ENCODE peak calls at places on chromosomes 6 and 20, in ten cellular contexts. Z is body of pancreas, H is upper lobe of right lung, M is hepatocyte, Q is IMR-90, K is aorta, O is heart left ventricle, I is left ventricle myocardium inferior, B is neural progenitor cell, D is keratinocyte. X is an unnamed sample.

GRCh38 chr6:111469543-111469942 is 13.5 kb downstream of the REV3L start:
- DNase-seq in Z (no peak), D (no peak), Q (no peak), H (no peak), B (peak), I (no peak), O (no peak), K (no peak), M (no peak), X (no peak)

GRCh38 chr6:80643881-80644280 is 537.4 kb downstream of the BCKDHB start:
- DNase-seq in H (no peak), M (no peak), I (no peak), Q (no peak), Z (no peak), O (no peak), K (no peak), B (no peak), D (no peak), X (no peak)

GRCh38 chr6:42088101-42088591 is 37.8 kb downstream of the TAF8 start:
- DNase-seq in Z (no peak), B (no peak), Q (peak), K (no peak), O (peak), H (no peak), D (peak), M (no peak), I (peak), X (no peak)

GRCh38 chr6:3390698-3391097 is 66.2 kb downstream of the SLC22A23 start:
- DNase-seq in D (peak), I (peak), B (no peak), O (peak), Z (no peak), M (no peak), K (peak), Q (peak), H (no peak), X (peak)

GRCh38 chr20:56391596-56392281 is at the start of gene AURKA:
- DNase-seq in B (no peak), I (no peak), H (no peak), O (no peak), D (no peak), Z (no peak), K (no peak), M (peak), Q (no peak), X (no peak)

GRCh38 chr6:45981046-45981445 is 34.6 kb downstream of the CLIC5 start:
- DNase-seq in Z (no peak), M (no peak), H (no peak), B (no peak), O (no peak), I (no peak), D (no peak), Q (no peak), K (no peak), X (no peak)

GRCh38 chr20:48348022-48348421 is 479.8 kb downstream of the PREX1 start:
- DNase-seq in B (no peak), I (no peak), Q (no peak), M (no peak), Z (no peak), H (no peak), O (no peak), K (no peak), D (no peak), X (no peak)

GRCh38 chr6:167742719-167743303 is 83.9 kb upstream of the AFDN start:
- DNase-seq in D (no peak), B (peak), K (no peak), Z (no peak), I (no peak), Q (no peak), O (no peak), H (no peak), M (no peak), X (no peak)

DNA sequence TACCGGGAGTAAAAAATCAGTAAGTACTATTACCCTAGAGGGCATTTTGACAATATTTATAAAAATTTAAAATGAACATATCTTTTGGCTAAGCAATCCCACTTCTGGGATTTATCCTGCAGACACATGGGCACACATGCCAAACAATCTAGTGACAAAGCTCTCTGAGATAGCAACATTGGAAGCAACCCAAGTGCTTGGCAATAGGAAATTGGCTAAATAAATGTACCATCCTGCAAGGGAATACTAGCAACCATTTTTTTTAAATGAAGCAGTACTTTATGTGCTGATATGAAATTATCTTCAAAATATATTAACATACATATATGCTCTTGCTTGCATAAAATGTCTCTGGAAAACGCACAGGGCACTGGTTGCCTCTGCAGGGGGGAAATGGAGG is 133.8 kb downstream of the SNX5 start:
- DNase-seq in I (no peak), Z (no peak), O (no peak), K (no peak), D (no peak), Q (no peak), B (no peak), M (no peak), H (no peak), X (no peak)
- H3K27ac ChIP-seq in I (peak), Z (no peak), O (peak), K (no peak), D (no peak), Q (peak), B (no peak), M (no peak), H (no peak), X (no peak)

GRCh38 chr6:35080821-35081425 is 60.2 kb downstream of the TCP11 start:
- DNase-seq in I (no peak), K (peak), Q (no peak), H (peak), M (no peak), Z (no peak), D (peak), O (peak), B (no peak), X (no peak)
- H3K27ac ChIP-seq in I (peak), K (no peak), Q (no peak), H (peak), M (no peak), Z (no peak), D (peak), O (peak), B (no peak), X (no peak)

DNA sequence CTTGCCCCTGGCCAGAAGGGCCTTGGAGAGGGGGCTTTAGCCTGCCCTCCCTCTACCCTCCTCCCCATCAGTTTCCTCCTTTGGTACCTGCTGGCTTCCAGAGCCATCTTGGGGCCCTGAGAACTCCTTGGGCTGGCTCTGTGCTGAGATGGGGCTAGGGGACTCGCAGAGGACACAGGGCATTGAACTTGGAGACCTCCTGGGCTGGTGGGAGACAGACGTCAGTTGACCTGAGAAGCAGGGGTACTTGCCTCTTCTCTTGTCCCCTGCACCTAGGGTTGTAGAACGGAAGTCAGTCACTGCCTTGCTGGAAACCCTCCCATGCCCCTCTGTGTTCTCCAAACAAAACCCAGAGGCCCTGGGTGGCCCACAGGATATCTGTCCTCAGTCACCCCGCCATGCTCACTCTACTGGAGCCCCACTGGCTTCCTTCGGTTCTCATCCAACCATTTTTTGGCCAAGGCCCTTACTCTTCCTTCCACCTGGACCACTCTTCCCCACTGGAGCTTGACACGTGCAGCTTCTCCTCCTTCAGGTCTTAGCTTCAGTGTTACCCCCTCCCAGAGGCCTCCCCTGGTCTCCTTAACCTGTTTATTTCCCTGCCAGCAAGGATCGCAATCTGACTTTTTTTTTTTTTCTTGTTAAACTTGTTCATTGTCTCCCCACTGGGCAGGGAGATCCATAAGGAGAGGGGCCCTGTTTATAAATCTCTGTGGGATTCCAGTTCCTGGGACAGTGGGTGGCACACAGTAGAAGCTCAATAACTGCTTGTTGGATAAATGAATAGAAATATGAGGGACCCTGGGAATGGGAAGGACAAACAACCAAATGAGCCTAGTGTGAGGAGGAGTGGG is 971 bp downstream of the RBCK1 start:
- DNase-seq in B (peak), H (no peak), M (no peak), Z (no peak), Q (no peak), I (no peak), D (no peak), O (peak), K (no peak), X (no peak)
- H3K27ac ChIP-seq in B (no peak), H (peak), M (peak), Z (peak), Q (peak), I (peak), D (peak), O (peak), K (no peak), X (peak)

DNA sequence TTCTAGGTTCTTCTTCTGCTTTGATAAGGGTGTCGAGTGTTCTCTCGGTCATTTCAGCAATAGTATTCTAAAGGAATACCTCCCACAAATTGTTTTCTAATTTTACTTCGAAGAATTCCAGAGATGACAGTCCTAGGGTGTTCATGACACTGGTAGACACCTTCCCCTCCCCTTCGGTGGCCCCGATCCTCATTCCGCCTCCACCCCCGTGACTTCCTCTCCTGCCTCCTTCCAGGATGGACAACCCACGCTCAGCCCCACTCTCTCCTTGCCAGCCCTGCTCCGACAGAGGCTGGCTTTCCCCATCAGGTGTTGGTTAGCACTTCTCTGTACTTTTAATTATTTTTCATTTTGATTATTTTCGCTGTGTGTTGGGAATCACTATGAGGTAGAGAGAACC is 254.8 kb upstream of the QKI start:
- DNase-seq in H (no peak), O (no peak), Z (no peak), D (no peak), B (no peak), M (no peak), I (no peak), Q (no peak), K (no peak), X (no peak)
- H3K27ac ChIP-seq in H (no peak), O (no peak), Z (no peak), D (no peak), B (no peak), M (no peak), I (no peak), Q (no peak), K (no peak), X (no peak)